ENCODE peak calls at places on chromosomes 2 and 18, in seven cellular contexts. C is SJSA1; I is CD8-positive, alpha-beta memory T cell; T is fibroblast of lung; S is IMR-90; D is cardiac muscle cell; U is left ventricle myocardium inferior. L is an unnamed sample. For H3K4me1, the result is how much of the 10 kb centered on the place peaks cover.

GRCh38 chr2:198913394-198914152 is 544.2 kb downstream of the SATB2 start:
- DNase-seq in C (no peak), I (no peak), T (no peak), S (no peak), D (no peak), U (no peak), L (no peak)

GRCh38 chr18:10406172-10406663 is 48.2 kb upstream of the APCDD1 start:
- DNase-seq in C (no peak), I (no peak), T (no peak), S (no peak), D (no peak), U (no peak), L (no peak)

GRCh38 chr18:61731169-61731568 is 161.6 kb downstream of the RNF152 start:
- DNase-seq in C (no peak), I (no peak), T (peak), S (peak), D (peak), U (no peak), L (no peak)

GRCh38 chr2:199807966-199808365 is 43.0 kb downstream of the FTCDNL1 start:
- DNase-seq in C (no peak), I (no peak), T (no peak), S (no peak), D (no peak), U (no peak), L (no peak)

GRCh38 chr2:84459028-84459943 is at the start of gene SUCLG1:
- DNase-seq in C (peak), I (peak), T (peak), S (peak), D (peak), U (peak), L (peak)

GRCh38 chr2:212177724-212178123 is 360.9 kb downstream of the ERBB4 start:
- DNase-seq in C (no peak), I (no peak), T (no peak), S (peak), D (peak), U (no peak), L (no peak)

GRCh38 chr2:96427917-96428316 is 77.2 kb downstream of the NEURL3 start:
- DNase-seq in C (peak), I (no peak), T (peak), S (peak), D (peak), U (no peak), L (no peak)

GRCh38 chr2:128628206-128628605 is 309.5 kb upstream of the HS6ST1 start:
- DNase-seq in C (no peak), I (no peak), T (no peak), S (no peak), D (no peak), U (no peak), L (no peak)

GRCh38 chr2:1561793-1562521 is 148.7 kb downstream of the TPO start:
- DNase-seq in C (no peak), I (no peak), T (no peak), S (no peak), D (no peak), U (no peak), L (no peak)

GRCh38 chr2:238117199-238118154 is 17.3 kb downstream of the ESPNL start:
- DNase-seq in C (peak), I (no peak), T (no peak), S (peak), D (no peak), U (peak), L (no peak)

GRCh38 chr18:23235860-23236259 is 100.6 kb downstream of the CABLES1 start:
- DNase-seq in C (no peak), I (no peak), T (no peak), S (no peak), D (no peak), U (no peak), L (no peak)

GRCh38 chr2:223941579-223942277 is 3.4 kb downstream of the WDFY1 start:
- DNase-seq in C (peak), I (peak), T (peak), S (peak), D (peak), U (no peak), L (no peak)

GRCh38 chr2:101396352-101396717 is 9.0 kb upstream of the CREG2 start:
- DNase-seq in C (peak), I (no peak), T (peak), S (peak), D (peak), U (no peak), L (no peak)

GRCh38 chr2:164651361-164651760 is 30.1 kb upstream of the GRB14 start:
- DNase-seq in C (no peak), I (no peak), T (no peak), S (no peak), D (no peak), U (no peak), L (no peak)

GRCh38 chr2:217826505-217826904 is 176.3 kb downstream of the TNS1 start:
- DNase-seq in C (no peak), I (no peak), T (no peak), S (no peak), D (no peak), U (peak), L (no peak)

GRCh38 chr2:241613018-241613780 is 23.8 kb downstream of the THAP4 start:
- DNase-seq in C (no peak), I (no peak), T (peak), S (peak), D (peak), U (no peak), L (no peak)

GRCh38 chr2:96715658-96716057 is 24.2 kb downstream of the LMAN2L start:
- DNase-seq in C (no peak), I (no peak), T (no peak), S (peak), D (peak), U (no peak), L (no peak)

GRCh38 chr2:234628953-234629352 is 132.1 kb upstream of the ARL4C start:
- DNase-seq in C (no peak), I (no peak), T (no peak), S (peak), D (no peak), U (no peak), L (no peak)

GRCh38 chr18:48667276-48668254 is 128.7 kb downstream of the CTIF start:
- DNase-seq in C (no peak), I (no peak), T (no peak), S (peak), D (no peak), U (no peak), L (no peak)

GRCh38 chr2:226728996-226729395 is 70.6 kb downstream of the IRS1 start:
- DNase-seq in C (no peak), I (no peak), T (no peak), S (peak), D (no peak), U (no peak), L (no peak)

GRCh38 chr18:58268849-58269248 is 224.8 kb downstream of the NEDD4L start:
- DNase-seq in C (no peak), I (no peak), T (no peak), S (peak), D (peak), U (no peak), L (no peak)

GRCh38 chr18:58264846-58265245 is 220.8 kb downstream of the NEDD4L start:
- DNase-seq in C (no peak), I (no peak), T (no peak), S (no peak), D (no peak), U (no peak), L (no peak)

GRCh38 chr18:58267493-58267892 is 223.5 kb downstream of the NEDD4L start:
- DNase-seq in C (no peak), I (no peak), T (no peak), S (peak), D (no peak), U (no peak), L (no peak)

GRCh38 chr18:58263733-58264469 is 219.9 kb downstream of the NEDD4L start:
- DNase-seq in C (no peak), I (no peak), T (no peak), S (peak), D (no peak), U (no peak), L (no peak)

DNA sequence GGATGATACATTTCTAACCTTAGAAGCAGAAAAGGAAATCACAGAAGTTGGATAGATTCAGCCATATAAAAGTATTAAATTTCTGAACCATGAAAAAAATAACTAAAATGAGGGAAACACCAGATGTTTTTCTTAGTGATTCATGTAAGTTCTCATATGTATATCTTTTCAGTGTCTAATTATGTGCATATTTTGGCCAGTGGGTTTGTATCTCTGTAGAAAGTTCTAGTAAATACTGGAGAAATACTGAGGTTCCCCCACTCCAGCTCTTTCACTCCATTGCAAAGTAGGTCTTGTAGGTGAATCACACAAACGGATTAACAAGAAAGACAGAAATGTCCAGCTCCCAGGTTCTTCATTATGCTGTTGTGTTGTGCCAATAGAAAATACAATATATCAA is 222.3 kb downstream of the NEDD4L start:
- DNase-seq in C (no peak), I (no peak), T (no peak), S (peak), D (no peak), U (no peak), L (no peak)
- H3K4me1 ChIP-seq in C (under half), I (under half), T (under half), S (under half), D (under half), U (half or more), L (under half)

DNA sequence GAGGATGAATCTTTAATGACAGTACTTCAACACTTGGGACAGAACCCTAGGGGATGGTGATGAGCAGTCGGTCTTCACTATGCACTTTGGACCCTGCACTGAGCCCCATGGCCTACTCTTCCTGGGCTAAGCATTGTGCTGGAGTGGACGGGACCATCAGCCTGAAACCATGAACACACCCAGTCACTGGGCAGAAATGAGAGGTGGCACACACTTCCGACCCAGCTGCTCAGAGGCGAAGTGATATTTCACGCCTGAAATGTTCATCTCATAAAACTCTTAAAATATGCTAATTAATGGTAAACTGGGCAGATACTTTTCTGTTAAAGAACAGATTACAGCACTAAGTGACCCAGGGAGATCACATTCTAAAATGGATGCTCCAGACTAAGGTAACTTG is 150.3 kb upstream of the NDUFV2 start:
- DNase-seq in C (no peak), I (no peak), T (no peak), S (no peak), D (no peak), U (no peak), L (no peak)
- H3K4me1 ChIP-seq in C (under half), I (under half), T (under half), S (under half), D (under half), U (under half), L (under half)

DNA sequence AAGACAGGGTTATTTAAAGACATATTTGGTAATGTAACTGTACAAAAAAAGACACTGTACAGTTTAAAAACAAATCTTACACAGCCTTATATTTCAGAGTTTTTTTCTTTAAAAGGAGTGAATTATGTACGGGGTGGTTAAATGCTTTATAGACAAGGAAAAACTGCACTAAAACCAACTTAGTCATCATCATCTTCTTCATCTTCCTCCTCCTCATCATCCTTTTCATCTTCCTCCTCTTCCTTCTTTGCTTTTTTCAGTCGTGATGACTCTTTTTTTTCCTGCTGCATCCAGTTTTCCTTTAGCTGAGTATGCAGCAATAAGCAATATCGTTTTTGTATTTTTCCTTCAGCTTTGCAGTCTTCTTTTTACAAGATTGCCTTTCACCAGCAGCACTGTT is 14.6 kb upstream of the MBOAT2 start:
- DNase-seq in C (no peak), I (no peak), T (no peak), S (no peak), D (no peak), U (no peak), L (no peak)
- H3K4me1 ChIP-seq in C (under half), I (under half), T (under half), S (under half), D (under half), U (under half), L (under half)

GRCh38 chr2:196266855-196267254 is 95.5 kb upstream of the STK17B start:
- DNase-seq in C (no peak), I (no peak), T (no peak), S (no peak), D (no peak), U (no peak), L (no peak)
- H3K4me1 ChIP-seq in C (under half), I (half or more), T (under half), S (under half), D (under half), U (half or more), L (half or more)

DNA sequence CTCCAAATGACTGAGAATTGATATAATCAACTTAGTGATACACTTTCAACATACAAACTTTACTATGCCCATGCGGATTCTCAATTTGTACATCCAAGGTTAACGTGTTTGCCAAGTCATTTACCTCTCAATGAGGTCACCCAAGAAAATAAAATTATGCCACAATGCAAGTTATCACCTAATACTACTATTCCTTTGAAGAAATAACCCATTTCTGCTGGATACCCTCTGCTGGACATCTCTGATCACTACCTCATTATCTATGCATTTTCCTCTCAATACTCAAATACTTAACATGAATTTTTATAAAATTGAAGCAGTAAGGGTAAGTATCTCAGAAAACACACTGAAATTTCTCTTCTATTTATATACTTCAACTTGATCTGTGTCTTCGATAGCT is 12.7 kb downstream of the HNRNPLL start:
- DNase-seq in C (no peak), I (no peak), T (no peak), S (no peak), D (no peak), U (no peak), L (no peak)
- H3K4me1 ChIP-seq in C (under half), I (under half), T (under half), S (under half), D (under half), U (half or more), L (under half)

GRCh38 chr18:8617907-8618306 is 8.7 kb downstream of the RAB12 start:
- DNase-seq in C (no peak), I (no peak), T (no peak), S (no peak), D (no peak), U (no peak), L (no peak)

GRCh38 chr18:8623549-8624106 is 14.4 kb downstream of the RAB12 start:
- DNase-seq in C (no peak), I (no peak), T (peak), S (no peak), D (no peak), U (peak), L (no peak)

GRCh38 chr18:8619835-8620577 is 10.8 kb downstream of the RAB12 start:
- DNase-seq in C (no peak), I (no peak), T (no peak), S (no peak), D (no peak), U (no peak), L (no peak)

GRCh38 chr18:8619041-8619440 is 9.8 kb downstream of the RAB12 start:
- DNase-seq in C (no peak), I (no peak), T (no peak), S (no peak), D (no peak), U (no peak), L (no peak)

GRCh38 chr18:8620845-8621244 is 11.6 kb downstream of the RAB12 start:
- DNase-seq in C (no peak), I (no peak), T (no peak), S (no peak), D (no peak), U (no peak), L (no peak)
- H3K4me1 ChIP-seq in C (under half), I (under half), T (under half), S (under half), D (under half), U (half or more), L (under half)

DNA sequence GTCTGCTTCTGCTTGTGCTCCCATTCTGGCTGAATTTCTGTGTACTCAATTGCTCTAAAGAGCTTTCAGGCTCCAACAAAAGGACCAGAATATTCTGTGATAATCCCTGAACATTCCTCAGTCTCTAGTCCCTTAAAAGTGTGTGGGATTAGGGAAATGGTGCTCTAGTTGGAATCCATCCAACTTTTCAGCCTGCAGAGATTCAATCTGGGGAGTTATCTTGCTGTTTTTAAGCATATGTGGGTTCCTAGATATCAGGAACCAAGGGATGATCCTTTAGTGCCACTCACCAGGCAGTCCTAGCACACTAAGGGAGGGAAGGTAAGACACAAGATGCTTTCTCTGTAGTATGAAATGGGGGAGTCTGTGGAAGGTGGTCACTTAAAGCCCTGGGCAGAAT is 140.3 kb upstream of the SLC1A4 start:
- DNase-seq in C (no peak), I (no peak), T (no peak), S (no peak), D (no peak), U (no peak), L (no peak)
- H3K4me1 ChIP-seq in C (under half), I (under half), T (under half), S (under half), D (under half), U (under half), L (under half)

GRCh38 chr2:168521342-168521741 is 65.3 kb downstream of the CERS6 start:
- DNase-seq in C (no peak), I (no peak), T (peak), S (peak), D (no peak), U (no peak), L (no peak)
- H3K4me1 ChIP-seq in C (under half), I (under half), T (under half), S (under half), D (half or more), U (half or more), L (under half)

GRCh38 chr2:72827495-72827894 is 1.7 kb upstream of the EXOC6B start:
- DNase-seq in C (no peak), I (no peak), T (no peak), S (no peak), D (no peak), U (no peak), L (no peak)
- H3K4me1 ChIP-seq in C (under half), I (under half), T (under half), S (under half), D (under half), U (half or more), L (under half)

GRCh38 chr2:222915092-222915957 is 54.5 kb downstream of the ACSL3 start:
- DNase-seq in C (no peak), I (no peak), T (peak), S (peak), D (peak), U (no peak), L (no peak)
- H3K4me1 ChIP-seq in C (under half), I (under half), T (under half), S (under half), D (under half), U (half or more), L (under half)

L was measured in naive thymus-derived CD4-positive, alpha-beta T cell.